ENCODE peak calls at places on chromosomes 16 and 17, in seven cellular contexts. Q is hepatocyte, Y is GM23338, G is body of pancreas, A is tibial artery, W is OCI-LY7, V is mammary epithelial cell. D is an unnamed sample.

GRCh38 chr17:40065041-40065770 is 2.4 kb downstream of the THRA start:
- DNase-seq in Y (no peak), Q (no peak), G (no peak), A (no peak), W (no peak), V (no peak), D (no peak)

GRCh38 chr17:42179911-42180410 is 981 bp downstream of the KCNH4 start:
- DNase-seq in Y (peak), W (peak), A (no peak), G (peak), V (peak), Q (peak), D (no peak)

GRCh38 chr17:72715906-72716572 is 376.4 kb downstream of the SLC39A11 start:
- DNase-seq in V (peak), Y (no peak), W (no peak), Q (peak), A (no peak), G (peak), D (no peak)

GRCh38 chr17:40173778-40174135 is 3.5 kb upstream of the RAPGEFL1 start:
- DNase-seq in Y (no peak), G (no peak), V (no peak), A (no peak), W (no peak), Q (no peak), D (no peak)

GRCh38 chr16:84841787-84842300 is 22.1 kb downstream of the CRISPLD2 start:
- DNase-seq in V (peak), A (no peak), G (peak), Q (peak), Y (peak), W (no peak), D (no peak)

GRCh38 chr17:45146616-45147101 is 1.6 kb upstream of the HEXIM1 start:
- DNase-seq in Y (no peak), A (no peak), Q (peak), W (peak), G (peak), V (peak), D (no peak)

GRCh38 chr17:78769200-78769773 is 12.8 kb downstream of the CYTH1 start:
- DNase-seq in G (no peak), W (peak), A (no peak), V (no peak), Y (peak), Q (no peak), D (no peak)

GRCh38 chr16:29864205-29864604 is 1.2 kb upstream of the CDIPT start:
- DNase-seq in A (no peak), G (no peak), W (no peak), V (no peak), Y (no peak), Q (no peak), D (no peak)

GRCh38 chr16:59210955-59211541 is 476.9 kb upstream of the GOT2 start:
- DNase-seq in W (no peak), V (no peak), Q (peak), A (no peak), G (peak), Y (peak), D (no peak)

GRCh38 chr16:63787014-63787413 is 1334.8 kb downstream of the CDH11 start:
- DNase-seq in G (no peak), A (no peak), W (peak), Q (no peak), V (no peak), Y (peak), D (no peak)

GRCh38 chr16:12833939-12834338 is 30.3 kb upstream of the CPPED1 start:
- DNase-seq in W (no peak), A (no peak), Q (peak), G (no peak), V (peak), Y (peak), D (peak)

GRCh38 chr16:12837756-12838155 is 34.1 kb upstream of the CPPED1 start:
- DNase-seq in A (no peak), W (no peak), G (no peak), Y (no peak), Q (no peak), V (no peak), D (no peak)

DNA sequence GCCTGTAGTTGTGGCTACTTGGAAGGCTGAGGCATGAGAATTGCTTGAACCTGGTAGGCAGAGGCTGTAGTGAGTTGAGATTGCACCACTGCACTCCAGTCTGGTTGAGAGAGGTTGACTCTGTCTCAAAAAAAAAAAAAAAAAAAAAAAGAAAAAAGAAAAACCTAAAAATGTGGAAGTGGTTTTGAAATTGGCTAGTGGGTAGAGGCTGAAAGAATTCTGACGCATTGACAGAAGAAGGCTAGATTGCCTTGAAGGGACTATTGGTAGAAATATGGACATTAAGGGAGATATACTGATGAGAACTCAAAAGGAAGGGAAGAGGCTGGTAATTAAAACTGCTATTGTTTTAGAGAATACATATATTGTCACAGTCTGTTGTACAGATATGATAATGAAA is 33.7 kb upstream of the CPPED1 start:
- DNase-seq in Y (no peak), V (no peak), G (no peak), Q (no peak), W (no peak), A (no peak), D (no peak)
- TF ChIP-seq CTCF in Y (no peak), V (no peak), G (no peak), Q (no peak), W (no peak), A (no peak), D (no peak)

GRCh38 chr16:67676939-67677338 is 10.3 kb downstream of the C16orf86 start:
- DNase-seq in G (no peak), A (no peak), W (no peak), V (no peak), Q (no peak), Y (no peak), D (no peak)

GRCh38 chr16:67677712-67678111 is 11.1 kb downstream of the C16orf86 start:
- DNase-seq in Q (no peak), Y (peak), A (no peak), V (no peak), W (no peak), G (no peak), D (no peak)

GRCh38 chr16:67675579-67675935 is 8.9 kb downstream of the C16orf86 start:
- DNase-seq in V (no peak), Y (no peak), W (no peak), G (no peak), Q (no peak), A (no peak), D (no peak)

GRCh38 chr16:67675999-67676398 is 9.4 kb downstream of the C16orf86 start:
- DNase-seq in A (no peak), Y (no peak), Q (no peak), V (no peak), G (no peak), W (no peak), D (no peak)

DNA sequence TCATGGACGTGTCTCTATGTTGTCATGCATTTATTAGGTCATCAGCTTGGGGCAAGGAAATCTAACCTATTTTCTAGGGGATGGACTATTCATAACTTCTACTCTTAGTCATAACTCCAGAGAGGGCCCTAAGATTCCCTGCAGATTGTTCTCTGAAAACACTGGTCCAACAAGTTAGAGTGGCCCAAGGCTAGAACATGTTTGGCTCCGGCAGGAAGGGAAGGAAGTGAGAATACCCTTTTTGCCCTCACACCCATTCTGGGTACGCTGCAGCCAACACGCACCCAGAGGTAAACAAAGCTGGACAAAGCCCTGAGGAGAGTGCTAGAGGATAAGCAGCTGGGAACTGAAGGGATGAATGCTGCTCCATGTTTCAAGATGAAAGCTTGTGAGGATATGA is 9.9 kb downstream of the C16orf86 start:
- DNase-seq in W (no peak), G (no peak), Q (no peak), Y (no peak), V (no peak), A (no peak), D (no peak)
- H3K27ac ChIP-seq in W (no peak), G (no peak), Q (no peak), Y (no peak), V (no peak), A (no peak), D (no peak)

GRCh38 chr16:17431904-17432625 is 38.7 kb downstream of the XYLT1 start:
- DNase-seq in Y (no peak), A (no peak), Q (no peak), V (no peak), W (no peak), G (no peak), D (no peak)
- TF ChIP-seq CTCF in Y (peak), A (no peak), Q (no peak), V (no peak), W (no peak), G (no peak), D (no peak)

DNA sequence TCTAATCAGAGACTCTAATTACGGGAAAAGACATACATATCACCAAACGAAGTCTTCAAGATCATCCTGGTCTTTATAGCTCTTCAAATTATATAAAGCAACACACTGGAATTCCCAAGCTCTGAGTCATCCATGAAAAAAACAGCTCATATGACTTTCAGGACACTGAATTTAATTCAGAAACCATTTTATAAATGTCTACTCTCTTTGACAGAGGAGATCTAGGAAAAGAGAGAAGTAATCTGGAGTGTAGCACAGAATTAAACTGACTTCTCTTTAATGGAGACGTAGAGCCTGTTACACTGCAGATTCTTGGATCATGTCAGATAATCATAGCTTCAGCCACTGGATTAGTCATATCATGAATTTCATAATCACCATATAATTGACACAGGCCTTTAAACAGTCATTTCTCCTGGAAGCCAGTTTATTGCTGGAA is 86.8 kb upstream of the WSB1 start:
- DNase-seq in G (no peak), W (no peak), A (no peak), V (peak), Y (no peak), Q (no peak), D (no peak)
- H3K27ac ChIP-seq in G (no peak), W (no peak), A (no peak), V (peak), Y (no peak), Q (no peak), D (no peak)

DNA sequence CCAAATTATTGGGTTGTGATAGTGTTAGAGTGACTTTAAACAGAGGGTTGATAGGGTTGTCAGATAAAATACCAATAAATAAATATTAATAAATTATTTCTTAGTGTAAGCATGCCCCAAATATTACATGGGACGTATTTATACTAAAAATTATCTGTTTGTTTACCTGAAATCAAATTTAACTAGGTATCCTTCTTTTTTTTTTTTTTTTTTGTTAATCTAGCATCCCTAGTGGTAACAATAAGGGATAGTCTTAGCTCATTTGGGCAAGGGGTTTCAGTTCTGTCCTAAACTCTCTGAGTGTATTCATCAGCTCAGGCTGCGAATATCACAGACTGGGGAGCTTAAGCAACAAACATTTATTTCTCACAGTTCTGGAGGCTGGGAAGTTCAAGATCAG is 1.3 kb downstream of the CLEC19A start:
- DNase-seq in G (no peak), W (no peak), V (no peak), Q (no peak), A (no peak), Y (no peak), D (no peak)
- TF ChIP-seq CTCF in G (no peak), W (no peak), V (no peak), Q (no peak), A (no peak), Y (no peak), D (no peak)

DNA sequence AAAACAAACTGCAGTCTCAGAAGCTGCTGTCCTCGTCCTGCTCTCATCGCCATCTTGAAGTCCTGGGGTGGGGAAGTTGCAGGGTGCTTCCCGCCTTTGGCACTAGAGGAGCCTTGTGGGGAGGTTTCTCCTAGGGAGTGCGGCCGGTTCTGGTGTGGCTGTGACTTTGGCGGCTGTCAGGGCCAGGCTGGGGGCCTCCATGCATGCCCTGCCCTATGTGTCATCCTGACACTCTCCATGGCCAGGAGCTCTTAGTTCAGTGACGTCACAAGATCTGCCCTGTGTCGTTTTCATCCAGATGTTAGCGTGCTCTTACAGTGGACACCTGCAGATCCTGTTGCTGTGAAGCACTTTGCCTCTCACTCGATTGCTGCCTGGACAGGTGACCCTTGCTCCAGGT is 49.6 kb downstream of the PLD6 start:
- DNase-seq in V (peak), G (no peak), Q (no peak), W (no peak), Y (no peak), A (no peak), D (no peak)
- H3K27ac ChIP-seq in V (peak), G (no peak), Q (no peak), W (no peak), Y (no peak), A (no peak), D (no peak)

GRCh38 chr17:28416703-28417311 is 10.8 kb upstream of the SLC46A1 start:
- DNase-seq in V (peak), A (no peak), Q (peak), G (peak), W (peak), Y (peak), D (no peak)

GRCh38 chr17:28412131-28412530 is 6.1 kb upstream of the SLC46A1 start:
- DNase-seq in W (no peak), G (no peak), V (peak), A (no peak), Y (peak), Q (no peak), D (no peak)

GRCh38 chr17:28407974-28408306 is 1.9 kb upstream of the SLC46A1 start:
- DNase-seq in A (no peak), Q (no peak), V (no peak), G (no peak), W (no peak), Y (peak), D (no peak)

GRCh38 chr17:28415886-28416285 is 9.9 kb upstream of the SLC46A1 start:
- DNase-seq in W (no peak), Y (no peak), A (no peak), G (no peak), Q (no peak), V (no peak), D (no peak)

DNA sequence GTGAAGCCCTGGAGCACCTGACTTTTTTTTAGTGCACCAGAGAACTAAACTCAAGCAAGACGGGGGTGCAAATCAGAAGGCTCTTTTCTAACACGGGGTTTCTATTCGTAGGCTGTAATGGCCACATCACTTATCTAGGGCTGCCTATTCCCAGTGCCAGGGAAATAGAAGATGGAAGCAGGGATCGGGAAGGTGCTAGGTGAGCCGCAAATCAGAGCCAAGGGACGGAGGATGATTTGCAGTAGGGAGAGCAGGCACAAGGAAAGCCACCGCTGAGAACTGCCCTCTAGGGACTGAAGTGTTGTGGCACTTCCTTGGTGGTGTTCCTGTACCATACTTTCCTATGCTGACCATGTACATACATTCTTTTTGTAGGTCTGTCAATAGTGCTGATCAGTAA is 7.8 kb upstream of the SLC46A1 start:
- DNase-seq in A (no peak), Q (no peak), G (no peak), W (no peak), Y (peak), V (no peak), D (no peak)
- TF ChIP-seq CTCF in A (no peak), Q (no peak), G (no peak), W (no peak), Y (no peak), V (no peak), D (no peak)

DNA sequence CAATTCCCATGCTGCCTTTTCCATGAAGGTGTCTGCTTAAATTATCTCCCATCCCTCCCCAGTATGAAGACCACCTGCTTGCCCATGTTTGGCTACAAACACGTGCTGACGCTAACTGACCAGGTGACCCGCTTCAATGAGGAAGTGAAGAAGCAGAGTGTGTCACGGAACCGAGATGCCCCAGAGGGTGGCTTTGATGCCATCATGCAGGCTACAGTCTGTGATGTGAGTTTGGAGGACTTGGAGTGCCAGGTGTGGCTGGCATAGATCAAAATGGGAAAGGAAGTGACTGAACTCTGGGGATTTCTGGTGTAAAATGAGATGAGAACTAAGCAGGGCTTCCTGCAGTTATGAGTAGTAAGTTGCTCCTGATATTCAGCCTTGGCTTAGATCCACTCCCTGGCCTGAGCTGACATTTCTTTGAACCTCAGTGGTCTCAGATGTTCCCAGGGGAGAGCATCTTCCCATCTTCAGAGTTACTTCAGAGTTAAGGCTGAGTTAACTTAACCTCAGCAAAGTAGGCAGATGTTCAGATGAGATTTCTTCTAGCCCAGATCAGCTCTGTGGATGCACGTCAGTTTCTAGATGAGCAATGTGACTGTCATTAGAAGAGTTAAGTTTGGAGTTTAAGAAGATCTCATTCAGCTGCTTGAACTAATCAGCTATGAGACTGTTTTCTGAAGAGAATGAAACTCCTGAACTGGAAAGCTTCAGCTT is 32.7 kb downstream of the ITGB3 start:
- DNase-seq in G (no peak), Q (no peak), V (no peak), A (no peak), W (peak), Y (no peak), D (no peak)
- H3K27ac ChIP-seq in G (no peak), Q (no peak), V (no peak), A (peak), W (no peak), Y (no peak), D (no peak)

GRCh38 chr17:67246398-67246647 is 1.3 kb upstream of the HELZ start:
- DNase-seq in Y (no peak), A (no peak), G (no peak), Q (no peak), V (no peak), W (no peak), D (no peak)

GRCh38 chr17:67244621-67245072 is 349 bp downstream of the HELZ start:
- DNase-seq in A (peak), Q (peak), W (no peak), V (no peak), G (no peak), Y (peak), D (peak)

GRCh38 chr17:67246648-67247415 is 1.8 kb upstream of the HELZ start:
- DNase-seq in W (no peak), A (no peak), Q (peak), V (peak), G (peak), Y (peak), D (no peak)

GRCh38 chr17:67245073-67245693 is at the start of gene HELZ:
- DNase-seq in G (peak), W (peak), Y (peak), V (peak), A (peak), Q (peak), D (peak)

GRCh38 chr17:67245694-67246397 is 850 bp upstream of the HELZ start:
- DNase-seq in G (peak), V (peak), Y (peak), A (no peak), Q (peak), W (peak), D (peak)
- TF ChIP-seq CTCF in G (no peak), V (no peak), Y (no peak), A (no peak), Q (no peak), W (peak), D (no peak)

D was measured in dorsolateral prefrontal cortex.